ENCODE peak calls at places on chromosomes 6 and 20, in four cellular contexts. One of them, this sample, is unnamed.

GRCh38 chr6:84026721-84027164 is 6.8 kb upstream of the MRAP2 start:
- DNase-seq in KBM-7: no peak
- DNase-seq in left ventricle myocardium inferior: no peak
- DNase-seq in sciatic nerve: no peak
- DNase-seq in this sample: no peak

GRCh38 chr20:64136004-64136710 is 28.1 kb upstream of the MYT1 start:
- DNase-seq in left ventricle myocardium inferior: no peak
- DNase-seq in KBM-7: no peak
- DNase-seq in sciatic nerve: no peak
- DNase-seq in this sample: no peak

GRCh38 chr6:107064579-107065065 is 36.6 kb downstream of the MTRES1 start:
- DNase-seq in left ventricle myocardium inferior: no peak
- DNase-seq in sciatic nerve: peak
- DNase-seq in KBM-7: peak
- DNase-seq in this sample: no peak

GRCh38 chr6:145772846-145773245 is 37.5 kb upstream of the EPM2A start:
- DNase-seq in left ventricle myocardium inferior: no peak
- DNase-seq in KBM-7: no peak
- DNase-seq in sciatic nerve: no peak
- DNase-seq in this sample: no peak

GRCh38 chr6:127342296-127342945 is 988 bp downstream of the ECHDC1 start:
- DNase-seq in left ventricle myocardium inferior: no peak
- DNase-seq in sciatic nerve: no peak
- DNase-seq in KBM-7: no peak
- DNase-seq in this sample: no peak

GRCh38 chr6:44177691-44178423 is 19.2 kb downstream of the CAPN11 start:
- DNase-seq in sciatic nerve: peak
- DNase-seq in KBM-7: no peak
- DNase-seq in left ventricle myocardium inferior: peak
- DNase-seq in this sample: no peak

GRCh38 chr6:106370639-106371038 is 10.1 kb downstream of the CRYBG1 start:
- DNase-seq in KBM-7: no peak
- DNase-seq in sciatic nerve: no peak
- DNase-seq in left ventricle myocardium inferior: no peak
- DNase-seq in this sample: no peak

GRCh38 chr6:72855471-72855870 is 233.6 kb downstream of the KCNQ5 start:
- DNase-seq in sciatic nerve: no peak
- DNase-seq in KBM-7: no peak
- DNase-seq in left ventricle myocardium inferior: no peak
- DNase-seq in this sample: no peak

GRCh38 chr6:82017316-82017715 is 230.2 kb downstream of the IBTK start:
- DNase-seq in KBM-7: no peak
- DNase-seq in sciatic nerve: no peak
- DNase-seq in left ventricle myocardium inferior: no peak
- DNase-seq in this sample: no peak

GRCh38 chr6:64782877-64783276 is 924.1 kb downstream of the EYS start:
- DNase-seq in KBM-7: no peak
- DNase-seq in left ventricle myocardium inferior: no peak
- DNase-seq in sciatic nerve: no peak
- DNase-seq in this sample: no peak

GRCh38 chr6:107695061-107695715 is 128.9 kb downstream of the SCML4 start:
- DNase-seq in KBM-7: no peak
- DNase-seq in sciatic nerve: no peak
- DNase-seq in left ventricle myocardium inferior: no peak
- DNase-seq in this sample: no peak

GRCh38 chr20:15674253-15675145 is 898.7 kb downstream of the KIF16B start:
- DNase-seq in sciatic nerve: no peak
- DNase-seq in KBM-7: no peak
- DNase-seq in left ventricle myocardium inferior: no peak
- DNase-seq in this sample: no peak

GRCh38 chr6:4812068-4812467 is 35.9 kb downstream of the CDYL start:
- DNase-seq in KBM-7: peak
- DNase-seq in sciatic nerve: no peak
- DNase-seq in left ventricle myocardium inferior: no peak
- DNase-seq in this sample: no peak

GRCh38 chr6:82980086-82980485 is 85.6 kb downstream of the UBE3D start:
- DNase-seq in KBM-7: no peak
- DNase-seq in sciatic nerve: no peak
- DNase-seq in left ventricle myocardium inferior: no peak
- DNase-seq in this sample: no peak

GRCh38 chr6:134984821-134985220 is 34.9 kb upstream of the ALDH8A1 start:
- DNase-seq in left ventricle myocardium inferior: no peak
- DNase-seq in sciatic nerve: no peak
- DNase-seq in KBM-7: no peak
- DNase-seq in this sample: no peak

GRCh38 chr6:16162003-16162402 is 33.1 kb downstream of the MYLIP start:
- DNase-seq in sciatic nerve: no peak
- DNase-seq in left ventricle myocardium inferior: no peak
- DNase-seq in KBM-7: no peak
- DNase-seq in this sample: no peak

GRCh38 chr6:119350202-119351004 is 842 bp upstream of the MAN1A1 start:
- DNase-seq in left ventricle myocardium inferior: no peak
- DNase-seq in sciatic nerve: no peak
- DNase-seq in KBM-7: peak
- DNase-seq in this sample: no peak

GRCh38 chr20:63243604-63244247 is 8.0 kb downstream of the BIRC7 start:
- DNase-seq in KBM-7: no peak
- DNase-seq in left ventricle myocardium inferior: no peak
- DNase-seq in sciatic nerve: no peak
- DNase-seq in this sample: no peak

GRCh38 chr6:51077967-51078518 is 259.4 kb downstream of the TFAP2B start:
- DNase-seq in left ventricle myocardium inferior: no peak
- DNase-seq in sciatic nerve: no peak
- DNase-seq in KBM-7: no peak
- DNase-seq in this sample: no peak

GRCh38 chr6:112481256-112481655 is 134.1 kb downstream of the RFPL4B start:
- DNase-seq in KBM-7: no peak
- DNase-seq in sciatic nerve: no peak
- DNase-seq in left ventricle myocardium inferior: no peak
- DNase-seq in this sample: no peak

This sample was measured in activated gamma-delta T cell treated with Interleukin-2 at 50 U/mL for 16 hours.